ENCODE peak calls at places on chromosome 4, in four cellular contexts. V is tibial artery, A is fibroblast of lung, B is IMR-90. L is an unnamed sample.

GRCh38 chr4:1797861-1798529 is 4.9 kb downstream of the FGFR3 start:
- DNase-seq in V (no peak), A (no peak), B (no peak), L (no peak)

GRCh38 chr4:3227878-3228675 is 20.9 kb upstream of the MSANTD1 start:
- DNase-seq in V (peak; percentile 73), A (peak; percentile 9), B (peak; percentile 21), L (no peak)

GRCh38 chr4:139619644-139620043 is 46.0 kb upstream of the MGST2 start:
- DNase-seq in V (no peak), A (peak; percentile 17), B (no peak), L (peak; percentile 28)

GRCh38 chr4:109886303-109886702 is 26.4 kb upstream of the EGF start:
- DNase-seq in V (no peak), A (no peak), B (no peak), L (no peak)

GRCh38 chr4:113052379-113052951 is 3.0 kb downstream of the ANK2 start:
- DNase-seq in V (no peak), A (peak; percentile 23), B (peak; percentile 11), L (no peak)

GRCh38 chr4:183906736-183907651 is 1.9 kb downstream of the STOX2 start:
- DNase-seq in V (no peak), A (peak; percentile 7), B (no peak), L (no peak)

GRCh38 chr4:55032788-55033187 is 92.6 kb downstream of the KDR start:
- DNase-seq in V (no peak), A (peak; percentile 8), B (no peak), L (no peak)

GRCh38 chr4:138542191-138542771 is 300.1 kb upstream of the SLC7A11 start:
- DNase-seq in V (no peak), A (no peak), B (peak; percentile 20), L (no peak)

GRCh38 chr4:26687728-26688127 is 103.8 kb downstream of the TBC1D19 start:
- DNase-seq in V (no peak), A (peak; percentile 85), B (peak; percentile 94), L (peak; percentile 49)

GRCh38 chr4:105128208-105128607 is 18.5 kb upstream of the TET2 start:
- DNase-seq in V (no peak), A (no peak), B (no peak), L (no peak)

GRCh38 chr4:8568068-8568668 is 12.0 kb upstream of the GPR78 start:
- DNase-seq in V (no peak), A (no peak), B (peak; percentile 7), L (no peak)

GRCh38 chr4:38062088-38062893 is 102.1 kb downstream of the PTTG2 start:
- DNase-seq in V (peak; percentile 81), A (peak; percentile 86), B (peak; percentile 79), L (peak; percentile 74)

GRCh38 chr4:7792616-7793015 is 147.0 kb downstream of the AFAP1 start:
- DNase-seq in V (no peak), A (no peak), B (no peak), L (no peak)

GRCh38 chr4:37803348-37803973 is 23.0 kb upstream of the PGM2 start:
- DNase-seq in V (no peak), A (peak; percentile 81), B (peak; percentile 63), L (peak; percentile 36)

GRCh38 chr4:126702747-126703146 is 930.0 kb upstream of the INTU start:
- DNase-seq in V (no peak), A (no peak), B (no peak), L (no peak)

GRCh38 chr4:37827030-37827705 is 682 bp downstream of the PGM2 start:
- DNase-seq in V (no peak), A (peak; percentile 61), B (peak; percentile 61), L (peak; percentile 36)

GRCh38 chr4:75997946-75998345 is 7.2 kb upstream of the SDAD1 start:
- DNase-seq in V (no peak), A (no peak), B (no peak), L (no peak)

GRCh38 chr4:186685744-186686143 is 37.9 kb downstream of the FAT1 start:
- DNase-seq in V (no peak), A (peak; percentile 71), B (peak; percentile 92), L (peak; percentile 63)

GRCh38 chr4:80219301-80220025 is 22.2 kb downstream of the PRDM8 start:
- DNase-seq in V (no peak), A (no peak), B (peak; percentile 60), L (no peak)

GRCh38 chr4:8303485-8304281 is 34.1 kb downstream of the HTRA3 start:
- DNase-seq in V (peak; percentile 46), A (peak; percentile 90), B (peak; percentile 95), L (peak; percentile 37)

DNA sequence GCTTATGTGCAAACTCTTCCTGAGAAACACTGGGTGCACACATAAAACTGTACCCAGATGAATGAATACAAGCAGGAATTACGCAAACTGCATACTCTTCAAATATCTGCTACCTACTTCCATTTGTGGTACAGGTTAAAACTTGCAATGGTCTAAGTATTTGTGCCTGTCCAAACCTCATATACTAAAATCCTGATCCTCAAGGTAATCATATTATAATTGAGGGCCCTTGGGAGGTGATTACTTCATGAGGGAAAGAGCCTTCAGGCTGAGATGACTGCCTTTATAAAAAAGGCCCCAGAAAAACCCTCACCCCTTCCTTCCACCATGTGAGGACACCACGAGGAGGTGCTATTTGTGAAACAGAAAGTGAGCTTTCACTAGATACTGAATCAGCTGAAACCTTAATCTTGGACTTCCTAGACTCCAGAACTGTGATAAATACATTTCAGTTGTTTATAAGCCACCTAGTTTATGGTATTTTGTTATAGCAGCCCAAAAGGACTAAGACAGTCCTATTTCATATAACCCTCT is 1977.2 kb downstream of the PCDH7 start:
- DNase-seq in V (no peak), A (no peak), B (no peak), L (no peak)
- TF ChIP-seq CTCF in V (no peak), A (no peak), B (no peak), L (no peak)

DNA sequence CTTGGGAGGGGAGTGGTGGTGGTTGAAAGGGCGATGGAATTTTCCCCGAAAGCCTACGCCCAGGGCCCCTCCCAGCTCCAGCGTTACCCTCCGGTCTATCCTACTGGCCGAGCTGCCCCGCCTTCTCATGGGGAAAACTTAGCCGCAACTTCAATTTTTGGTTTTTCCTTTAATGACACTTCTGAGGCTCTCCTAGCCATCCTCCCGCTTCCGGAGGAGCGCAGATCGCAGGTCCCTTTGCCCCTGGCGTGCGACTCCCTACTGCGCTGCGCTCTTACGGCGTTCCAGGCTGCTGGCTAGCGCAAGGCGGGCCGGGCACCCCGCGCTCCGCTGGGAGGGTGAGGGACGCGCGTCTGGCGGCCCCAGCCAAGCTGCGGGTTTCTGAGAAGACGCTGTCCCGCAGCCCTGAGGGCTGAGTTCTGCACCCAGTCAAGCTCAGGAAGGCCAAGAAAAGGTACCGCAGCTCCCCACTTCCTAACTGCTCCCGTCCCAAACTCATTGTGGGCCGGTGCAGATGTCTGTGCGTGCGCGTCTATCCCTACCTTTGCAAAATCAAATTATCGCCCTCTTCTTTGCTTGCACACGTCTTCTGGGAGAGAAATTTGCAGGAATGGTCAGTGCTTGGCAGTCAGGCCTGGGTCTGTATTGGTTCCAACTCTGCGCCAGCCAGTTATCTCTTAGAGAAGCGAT is 533 bp downstream of the IL15 start:
- DNase-seq in V (peak; percentile 69), A (peak; percentile 67), B (peak; percentile 64), L (peak; percentile 65)
- H3K27ac ChIP-seq in V (peak overlapping the region; percentile 89), A (peak overlapping the region; percentile 86), B (peak overlapping the region; percentile 84), L (peak overlapping the region; percentile 73)

GRCh38 chr4:121675715-121676114 is 21.1 kb downstream of the ANXA5 start:
- DNase-seq in V (no peak), A (peak; percentile 47), B (peak; percentile 61), L (no peak)
- TF ChIP-seq CTCF in V (no peak), A (peak; percentile 47), B (peak; percentile 38), L (no peak)

GRCh38 chr4:101259876-101260275 is 87.5 kb downstream of the PPP3CA start:
- DNase-seq in V (no peak), A (peak; percentile 19), B (peak; percentile 34), L (no peak)
- H3K27ac ChIP-seq in V (no peak overlapping the region), A (no peak overlapping the region), B (no peak overlapping the region), L (no peak overlapping the region)

GRCh38 chr4:170623899-170624298 is 534.1 kb upstream of the AADAT start:
- DNase-seq in V (no peak), A (no peak), B (no peak), L (no peak)
- TF ChIP-seq CTCF in V (no peak), A (no peak), B (no peak), L (no peak)

GRCh38 chr4:4320951-4321714 is 31.1 kb downstream of the ZBTB49 start:
- DNase-seq in V (peak; percentile 40), A (no peak), B (no peak), L (no peak)
- H3K27ac ChIP-seq in V (no peak overlapping the region), A (no peak overlapping the region), B (no peak overlapping the region), L (no peak overlapping the region)

GRCh38 chr4:86653237-86653865 is 59.2 kb downstream of the PTPN13 start:
- DNase-seq in V (no peak), A (no peak), B (no peak), L (no peak)
- TF ChIP-seq CTCF in V (no peak), A (peak; percentile 24), B (peak; percentile 9), L (no peak)

GRCh38 chr4:145186719-145187118 is 6.3 kb upstream of the OTUD4 start:
- DNase-seq in V (no peak), A (no peak), B (no peak), L (no peak)
- H3K27ac ChIP-seq in V (no peak overlapping the region), A (no peak overlapping the region), B (no peak overlapping the region), L (no peak overlapping the region)

GRCh38 chr4:73012673-73013072 is 56.8 kb downstream of the COX18 start:
- DNase-seq in V (no peak), A (no peak), B (no peak), L (no peak)

GRCh38 chr4:73019462-73020047 is 50.0 kb downstream of the COX18 start:
- DNase-seq in V (no peak), A (peak; percentile 63), B (peak; percentile 47), L (peak; percentile 34)

GRCh38 chr4:73021634-73022033 is 47.9 kb downstream of the COX18 start:
- DNase-seq in V (no peak), A (peak; percentile 23), B (peak; percentile 31), L (peak; percentile 64)

DNA sequence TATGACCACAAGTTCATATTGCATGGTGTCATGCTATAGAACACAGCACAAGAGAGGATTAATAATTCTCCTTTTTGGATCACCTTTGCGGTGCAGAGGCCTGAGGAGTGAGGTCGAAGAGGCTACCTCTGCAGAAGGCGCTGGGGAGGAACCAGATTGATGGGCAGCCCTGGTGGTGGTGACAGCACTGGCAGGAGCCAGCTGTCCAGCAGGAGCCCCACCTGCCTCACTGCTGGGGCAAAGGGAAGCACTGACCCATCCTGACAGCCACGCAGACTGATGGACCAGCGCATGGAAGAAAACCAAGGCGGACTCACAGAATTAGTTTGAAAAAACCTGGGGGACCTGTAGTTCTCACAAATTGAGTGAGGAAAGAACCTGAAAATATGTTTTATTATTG is 50.9 kb downstream of the COX18 start:
- DNase-seq in V (no peak), A (no peak), B (no peak), L (no peak)
- TF ChIP-seq CTCF in V (no peak), A (no peak), B (no peak), L (no peak)

GRCh38 chr4:100525689-100526088 is 7.9 kb upstream of the EMCN start:
- DNase-seq in V (no peak), A (no peak), B (no peak), L (no peak)
- H3K27ac ChIP-seq in V (no peak overlapping the region), A (no peak overlapping the region), B (no peak overlapping the region), L (no peak overlapping the region)

L was measured in RWPE1.